ENCODE peak calls at places on chromosomes 1 and 21, in nine cellular contexts. One of them, this sample, is unnamed.

GRCh38 chr1:21537511-21537931 is 28.3 kb downstream of the ALPL start:
- DNase-seq in ureter: no peak
- DNase-seq in T-helper 17 cell: no peak
- DNase-seq in D341Med: no peak
- DNase-seq in body of pancreas: peak
- DNase-seq in KBM-7: no peak
- DNase-seq in ACHN: no peak
- DNase-seq in stimulated activated CD4-positive, alpha-beta T cell treated with anti-CD3 and anti-CD28 coated beads, TNF-alpha, amount 100 ng/mL, for 4 hours: no peak
- DNase-seq in activated CD8-positive, alpha-beta memory T cell treated with anti-CD3 and anti-CD28 coated beads, Interleukin-2, amount 50 U/mL, for 4 hours: no peak
- DNase-seq in this sample: no peak

GRCh38 chr1:157948547-157949152 is 44.8 kb upstream of the KIRREL1 start:
- DNase-seq in body of pancreas: no peak
- DNase-seq in T-helper 17 cell: no peak
- DNase-seq in stimulated activated CD4-positive, alpha-beta T cell treated with anti-CD3 and anti-CD28 coated beads, TNF-alpha, amount 100 ng/mL, for 4 hours: no peak
- DNase-seq in KBM-7: peak
- DNase-seq in activated CD8-positive, alpha-beta memory T cell treated with anti-CD3 and anti-CD28 coated beads, Interleukin-2, amount 50 U/mL, for 4 hours: no peak
- DNase-seq in ACHN: peak
- DNase-seq in ureter: no peak
- DNase-seq in D341Med: peak
- DNase-seq in this sample: no peak

GRCh38 chr21:31108969-31109368 is 70.7 kb upstream of the KRTAP19-8 start:
- DNase-seq in body of pancreas: no peak
- DNase-seq in KBM-7: no peak
- DNase-seq in activated CD8-positive, alpha-beta memory T cell treated with anti-CD3 and anti-CD28 coated beads, Interleukin-2, amount 50 U/mL, for 4 hours: no peak
- DNase-seq in D341Med: no peak
- DNase-seq in ACHN: peak
- DNase-seq in stimulated activated CD4-positive, alpha-beta T cell treated with anti-CD3 and anti-CD28 coated beads, TNF-alpha, amount 100 ng/mL, for 4 hours: no peak
- DNase-seq in ureter: no peak
- DNase-seq in T-helper 17 cell: no peak
- DNase-seq in this sample: no peak

GRCh38 chr1:202274611-202275010 is 67.1 kb downstream of the UBE2T start:
- DNase-seq in activated CD8-positive, alpha-beta memory T cell treated with anti-CD3 and anti-CD28 coated beads, Interleukin-2, amount 50 U/mL, for 4 hours: peak
- DNase-seq in ACHN: peak
- DNase-seq in D341Med: no peak
- DNase-seq in T-helper 17 cell: no peak
- DNase-seq in KBM-7: peak
- DNase-seq in stimulated activated CD4-positive, alpha-beta T cell treated with anti-CD3 and anti-CD28 coated beads, TNF-alpha, amount 100 ng/mL, for 4 hours: no peak
- DNase-seq in body of pancreas: no peak
- DNase-seq in ureter: no peak
- DNase-seq in this sample: no peak

GRCh38 chr1:202858789-202859414 is 30.0 kb downstream of the RABIF start:
- DNase-seq in stimulated activated CD4-positive, alpha-beta T cell treated with anti-CD3 and anti-CD28 coated beads, TNF-alpha, amount 100 ng/mL, for 4 hours: no peak
- DNase-seq in D341Med: no peak
- DNase-seq in ureter: no peak
- DNase-seq in ACHN: no peak
- DNase-seq in activated CD8-positive, alpha-beta memory T cell treated with anti-CD3 and anti-CD28 coated beads, Interleukin-2, amount 50 U/mL, for 4 hours: no peak
- DNase-seq in KBM-7: no peak
- DNase-seq in body of pancreas: no peak
- DNase-seq in T-helper 17 cell: no peak
- DNase-seq in this sample: no peak

GRCh38 chr1:90810006-90810405 is 92.9 kb upstream of the BARHL2 start:
- DNase-seq in T-helper 17 cell: no peak
- DNase-seq in ACHN: no peak
- DNase-seq in ureter: no peak
- DNase-seq in KBM-7: no peak
- DNase-seq in body of pancreas: no peak
- DNase-seq in D341Med: no peak
- DNase-seq in activated CD8-positive, alpha-beta memory T cell treated with anti-CD3 and anti-CD28 coated beads, Interleukin-2, amount 50 U/mL, for 4 hours: no peak
- DNase-seq in stimulated activated CD4-positive, alpha-beta T cell treated with anti-CD3 and anti-CD28 coated beads, TNF-alpha, amount 100 ng/mL, for 4 hours: no peak
- DNase-seq in this sample: no peak

GRCh38 chr1:100383743-100384405 is 31.6 kb downstream of the CDC14A start:
- DNase-seq in activated CD8-positive, alpha-beta memory T cell treated with anti-CD3 and anti-CD28 coated beads, Interleukin-2, amount 50 U/mL, for 4 hours: no peak
- DNase-seq in ureter: no peak
- DNase-seq in T-helper 17 cell: no peak
- DNase-seq in stimulated activated CD4-positive, alpha-beta T cell treated with anti-CD3 and anti-CD28 coated beads, TNF-alpha, amount 100 ng/mL, for 4 hours: no peak
- DNase-seq in ACHN: no peak
- DNase-seq in D341Med: no peak
- DNase-seq in body of pancreas: no peak
- DNase-seq in KBM-7: no peak
- DNase-seq in this sample: no peak

GRCh38 chr1:229204863-229205777 is 65.8 kb upstream of the RAB4A start:
- DNase-seq in ACHN: no peak
- DNase-seq in ureter: no peak
- DNase-seq in D341Med: peak
- DNase-seq in KBM-7: no peak
- DNase-seq in T-helper 17 cell: no peak
- DNase-seq in body of pancreas: no peak
- DNase-seq in stimulated activated CD4-positive, alpha-beta T cell treated with anti-CD3 and anti-CD28 coated beads, TNF-alpha, amount 100 ng/mL, for 4 hours: no peak
- DNase-seq in activated CD8-positive, alpha-beta memory T cell treated with anti-CD3 and anti-CD28 coated beads, Interleukin-2, amount 50 U/mL, for 4 hours: peak
- DNase-seq in this sample: no peak

GRCh38 chr1:236489710-236490377 is 33.9 kb upstream of the LGALS8 start:
- DNase-seq in activated CD8-positive, alpha-beta memory T cell treated with anti-CD3 and anti-CD28 coated beads, Interleukin-2, amount 50 U/mL, for 4 hours: no peak
- DNase-seq in stimulated activated CD4-positive, alpha-beta T cell treated with anti-CD3 and anti-CD28 coated beads, TNF-alpha, amount 100 ng/mL, for 4 hours: no peak
- DNase-seq in ACHN: peak
- DNase-seq in D341Med: peak
- DNase-seq in T-helper 17 cell: no peak
- DNase-seq in body of pancreas: peak
- DNase-seq in KBM-7: peak
- DNase-seq in ureter: no peak
- DNase-seq in this sample: peak

GRCh38 chr1:1763657-1764621 is 14.3 kb downstream of the NADK start:
- DNase-seq in T-helper 17 cell: no peak
- DNase-seq in body of pancreas: peak
- DNase-seq in activated CD8-positive, alpha-beta memory T cell treated with anti-CD3 and anti-CD28 coated beads, Interleukin-2, amount 50 U/mL, for 4 hours: no peak
- DNase-seq in stimulated activated CD4-positive, alpha-beta T cell treated with anti-CD3 and anti-CD28 coated beads, TNF-alpha, amount 100 ng/mL, for 4 hours: no peak
- DNase-seq in KBM-7: peak
- DNase-seq in ACHN: no peak
- DNase-seq in D341Med: peak
- DNase-seq in ureter: peak
- DNase-seq in this sample: no peak

GRCh38 chr1:98099501-98099900 is 178.7 kb upstream of the DPYD start:
- DNase-seq in ACHN: no peak
- DNase-seq in stimulated activated CD4-positive, alpha-beta T cell treated with anti-CD3 and anti-CD28 coated beads, TNF-alpha, amount 100 ng/mL, for 4 hours: no peak
- DNase-seq in KBM-7: no peak
- DNase-seq in body of pancreas: no peak
- DNase-seq in activated CD8-positive, alpha-beta memory T cell treated with anti-CD3 and anti-CD28 coated beads, Interleukin-2, amount 50 U/mL, for 4 hours: no peak
- DNase-seq in ureter: no peak
- DNase-seq in D341Med: no peak
- DNase-seq in T-helper 17 cell: no peak
- DNase-seq in this sample: no peak

GRCh38 chr1:6263716-6264115 is 2.8 kb upstream of the GPR153 start:
- DNase-seq in activated CD8-positive, alpha-beta memory T cell treated with anti-CD3 and anti-CD28 coated beads, Interleukin-2, amount 50 U/mL, for 4 hours: no peak
- DNase-seq in T-helper 17 cell: no peak
- DNase-seq in stimulated activated CD4-positive, alpha-beta T cell treated with anti-CD3 and anti-CD28 coated beads, TNF-alpha, amount 100 ng/mL, for 4 hours: no peak
- DNase-seq in body of pancreas: no peak
- DNase-seq in ureter: no peak
- DNase-seq in ACHN: no peak
- DNase-seq in KBM-7: no peak
- DNase-seq in D341Med: no peak
- DNase-seq in this sample: no peak

GRCh38 chr1:41673355-41673754 is 188.9 kb upstream of the EDN2 start:
- DNase-seq in KBM-7: no peak
- DNase-seq in stimulated activated CD4-positive, alpha-beta T cell treated with anti-CD3 and anti-CD28 coated beads, TNF-alpha, amount 100 ng/mL, for 4 hours: no peak
- DNase-seq in ureter: no peak
- DNase-seq in activated CD8-positive, alpha-beta memory T cell treated with anti-CD3 and anti-CD28 coated beads, Interleukin-2, amount 50 U/mL, for 4 hours: peak
- DNase-seq in body of pancreas: no peak
- DNase-seq in ACHN: no peak
- DNase-seq in D341Med: no peak
- DNase-seq in T-helper 17 cell: no peak
- DNase-seq in this sample: no peak

GRCh38 chr1:1132042-1132927 is 16.4 kb upstream of the C1orf159 start:
- DNase-seq in KBM-7: no peak
- DNase-seq in T-helper 17 cell: no peak
- DNase-seq in ACHN: no peak
- DNase-seq in D341Med: no peak
- DNase-seq in activated CD8-positive, alpha-beta memory T cell treated with anti-CD3 and anti-CD28 coated beads, Interleukin-2, amount 50 U/mL, for 4 hours: no peak
- DNase-seq in body of pancreas: peak
- DNase-seq in ureter: no peak
- DNase-seq in stimulated activated CD4-positive, alpha-beta T cell treated with anti-CD3 and anti-CD28 coated beads, TNF-alpha, amount 100 ng/mL, for 4 hours: no peak
- DNase-seq in this sample: peak

GRCh38 chr1:159188375-159188788 is 16.3 kb upstream of the ACKR1 start:
- DNase-seq in activated CD8-positive, alpha-beta memory T cell treated with anti-CD3 and anti-CD28 coated beads, Interleukin-2, amount 50 U/mL, for 4 hours: no peak
- DNase-seq in D341Med: no peak
- DNase-seq in KBM-7: no peak
- DNase-seq in T-helper 17 cell: no peak
- DNase-seq in stimulated activated CD4-positive, alpha-beta T cell treated with anti-CD3 and anti-CD28 coated beads, TNF-alpha, amount 100 ng/mL, for 4 hours: no peak
- DNase-seq in ACHN: no peak
- DNase-seq in body of pancreas: peak
- DNase-seq in ureter: no peak
- DNase-seq in this sample: no peak

GRCh38 chr21:20004353-20004752 is 993.9 kb upstream of the NCAM2 start:
- DNase-seq in KBM-7: peak
- DNase-seq in ureter: no peak
- DNase-seq in D341Med: peak
- DNase-seq in body of pancreas: no peak
- DNase-seq in T-helper 17 cell: no peak
- DNase-seq in stimulated activated CD4-positive, alpha-beta T cell treated with anti-CD3 and anti-CD28 coated beads, TNF-alpha, amount 100 ng/mL, for 4 hours: no peak
- DNase-seq in activated CD8-positive, alpha-beta memory T cell treated with anti-CD3 and anti-CD28 coated beads, Interleukin-2, amount 50 U/mL, for 4 hours: no peak
- DNase-seq in ACHN: no peak
- DNase-seq in this sample: no peak

GRCh38 chr1:15994081-15994480 is 10.0 kb upstream of the SRARP start:
- DNase-seq in ACHN: no peak
- DNase-seq in ureter: no peak
- DNase-seq in body of pancreas: no peak
- DNase-seq in KBM-7: no peak
- DNase-seq in D341Med: no peak
- DNase-seq in activated CD8-positive, alpha-beta memory T cell treated with anti-CD3 and anti-CD28 coated beads, Interleukin-2, amount 50 U/mL, for 4 hours: no peak
- DNase-seq in stimulated activated CD4-positive, alpha-beta T cell treated with anti-CD3 and anti-CD28 coated beads, TNF-alpha, amount 100 ng/mL, for 4 hours: no peak
- DNase-seq in T-helper 17 cell: no peak
- DNase-seq in this sample: no peak

GRCh38 chr21:34579411-34579810 is 35.5 kb downstream of the RCAN1 start:
- DNase-seq in ACHN: no peak
- DNase-seq in KBM-7: no peak
- DNase-seq in body of pancreas: no peak
- DNase-seq in ureter: no peak
- DNase-seq in T-helper 17 cell: no peak
- DNase-seq in stimulated activated CD4-positive, alpha-beta T cell treated with anti-CD3 and anti-CD28 coated beads, TNF-alpha, amount 100 ng/mL, for 4 hours: no peak
- DNase-seq in D341Med: no peak
- DNase-seq in activated CD8-positive, alpha-beta memory T cell treated with anti-CD3 and anti-CD28 coated beads, Interleukin-2, amount 50 U/mL, for 4 hours: no peak
- DNase-seq in this sample: no peak

GRCh38 chr1:186420311-186420710 is 40.6 kb downstream of the PDC start:
- DNase-seq in KBM-7: no peak
- DNase-seq in T-helper 17 cell: no peak
- DNase-seq in ACHN: no peak
- DNase-seq in stimulated activated CD4-positive, alpha-beta T cell treated with anti-CD3 and anti-CD28 coated beads, TNF-alpha, amount 100 ng/mL, for 4 hours: no peak
- DNase-seq in activated CD8-positive, alpha-beta memory T cell treated with anti-CD3 and anti-CD28 coated beads, Interleukin-2, amount 50 U/mL, for 4 hours: no peak
- DNase-seq in body of pancreas: no peak
- DNase-seq in ureter: no peak
- DNase-seq in D341Med: no peak
- DNase-seq in this sample: no peak

GRCh38 chr1:8089535-8090228 is 63.6 kb upstream of the ERRFI1 start:
- DNase-seq in T-helper 17 cell: no peak
- DNase-seq in activated CD8-positive, alpha-beta memory T cell treated with anti-CD3 and anti-CD28 coated beads, Interleukin-2, amount 50 U/mL, for 4 hours: no peak
- DNase-seq in stimulated activated CD4-positive, alpha-beta T cell treated with anti-CD3 and anti-CD28 coated beads, TNF-alpha, amount 100 ng/mL, for 4 hours: no peak
- DNase-seq in ACHN: peak
- DNase-seq in ureter: no peak
- DNase-seq in D341Med: no peak
- DNase-seq in body of pancreas: no peak
- DNase-seq in KBM-7: no peak
- DNase-seq in this sample: no peak

GRCh38 chr1:209783338-209783737 is 1.0 kb downstream of the C1orf74 start:
- DNase-seq in D341Med: no peak
- DNase-seq in T-helper 17 cell: no peak
- DNase-seq in activated CD8-positive, alpha-beta memory T cell treated with anti-CD3 and anti-CD28 coated beads, Interleukin-2, amount 50 U/mL, for 4 hours: no peak
- DNase-seq in KBM-7: no peak
- DNase-seq in stimulated activated CD4-positive, alpha-beta T cell treated with anti-CD3 and anti-CD28 coated beads, TNF-alpha, amount 100 ng/mL, for 4 hours: no peak
- DNase-seq in ACHN: no peak
- DNase-seq in body of pancreas: no peak
- DNase-seq in ureter: no peak
- DNase-seq in this sample: no peak

GRCh38 chr1:53237638-53238037 is 680 bp downstream of the MAGOH start:
- DNase-seq in activated CD8-positive, alpha-beta memory T cell treated with anti-CD3 and anti-CD28 coated beads, Interleukin-2, amount 50 U/mL, for 4 hours: no peak
- DNase-seq in ACHN: no peak
- DNase-seq in ureter: no peak
- DNase-seq in D341Med: no peak
- DNase-seq in KBM-7: peak
- DNase-seq in stimulated activated CD4-positive, alpha-beta T cell treated with anti-CD3 and anti-CD28 coated beads, TNF-alpha, amount 100 ng/mL, for 4 hours: no peak
- DNase-seq in T-helper 17 cell: no peak
- DNase-seq in body of pancreas: no peak
- DNase-seq in this sample: no peak

GRCh38 chr1:109538827-109539555 is 681 bp upstream of the GPR61 start:
- DNase-seq in D341Med: no peak
- DNase-seq in stimulated activated CD4-positive, alpha-beta T cell treated with anti-CD3 and anti-CD28 coated beads, TNF-alpha, amount 100 ng/mL, for 4 hours: no peak
- DNase-seq in body of pancreas: no peak
- DNase-seq in KBM-7: no peak
- DNase-seq in ureter: no peak
- DNase-seq in ACHN: no peak
- DNase-seq in activated CD8-positive, alpha-beta memory T cell treated with anti-CD3 and anti-CD28 coated beads, Interleukin-2, amount 50 U/mL, for 4 hours: no peak
- DNase-seq in T-helper 17 cell: no peak
- DNase-seq in this sample: no peak

GRCh38 chr1:7617826-7618225 is 153.3 kb upstream of the VAMP3 start:
- DNase-seq in D341Med: no peak
- DNase-seq in stimulated activated CD4-positive, alpha-beta T cell treated with anti-CD3 and anti-CD28 coated beads, TNF-alpha, amount 100 ng/mL, for 4 hours: no peak
- DNase-seq in T-helper 17 cell: no peak
- DNase-seq in ureter: no peak
- DNase-seq in body of pancreas: no peak
- DNase-seq in KBM-7: no peak
- DNase-seq in activated CD8-positive, alpha-beta memory T cell treated with anti-CD3 and anti-CD28 coated beads, Interleukin-2, amount 50 U/mL, for 4 hours: no peak
- DNase-seq in ACHN: no peak
- DNase-seq in this sample: no peak

GRCh38 chr1:28026329-28026728 is 62.1 kb downstream of the EYA3 start:
- DNase-seq in ureter: no peak
- DNase-seq in activated CD8-positive, alpha-beta memory T cell treated with anti-CD3 and anti-CD28 coated beads, Interleukin-2, amount 50 U/mL, for 4 hours: no peak
- DNase-seq in D341Med: no peak
- DNase-seq in KBM-7: no peak
- DNase-seq in stimulated activated CD4-positive, alpha-beta T cell treated with anti-CD3 and anti-CD28 coated beads, TNF-alpha, amount 100 ng/mL, for 4 hours: no peak
- DNase-seq in T-helper 17 cell: no peak
- DNase-seq in body of pancreas: no peak
- DNase-seq in ACHN: no peak
- DNase-seq in this sample: no peak

GRCh38 chr1:54885863-54886723 is 902 bp downstream of the DHCR24 start:
- DNase-seq in T-helper 17 cell: no peak
- DNase-seq in ureter: no peak
- DNase-seq in D341Med: peak
- DNase-seq in ACHN: peak
- DNase-seq in stimulated activated CD4-positive, alpha-beta T cell treated with anti-CD3 and anti-CD28 coated beads, TNF-alpha, amount 100 ng/mL, for 4 hours: no peak
- DNase-seq in activated CD8-positive, alpha-beta memory T cell treated with anti-CD3 and anti-CD28 coated beads, Interleukin-2, amount 50 U/mL, for 4 hours: no peak
- DNase-seq in body of pancreas: peak
- DNase-seq in KBM-7: peak
- DNase-seq in this sample: peak

GRCh38 chr1:197619008-197619640 is 156.2 kb downstream of the DENND1B start:
- DNase-seq in activated CD8-positive, alpha-beta memory T cell treated with anti-CD3 and anti-CD28 coated beads, Interleukin-2, amount 50 U/mL, for 4 hours: no peak
- DNase-seq in body of pancreas: no peak
- DNase-seq in T-helper 17 cell: no peak
- DNase-seq in stimulated activated CD4-positive, alpha-beta T cell treated with anti-CD3 and anti-CD28 coated beads, TNF-alpha, amount 100 ng/mL, for 4 hours: no peak
- DNase-seq in D341Med: no peak
- DNase-seq in ACHN: peak
- DNase-seq in KBM-7: peak
- DNase-seq in ureter: no peak
- DNase-seq in this sample: no peak

GRCh38 chr1:150832597-150832996 is 24.5 kb upstream of the CTSK start:
- DNase-seq in ureter: no peak
- DNase-seq in activated CD8-positive, alpha-beta memory T cell treated with anti-CD3 and anti-CD28 coated beads, Interleukin-2, amount 50 U/mL, for 4 hours: no peak
- DNase-seq in T-helper 17 cell: no peak
- DNase-seq in KBM-7: no peak
- DNase-seq in stimulated activated CD4-positive, alpha-beta T cell treated with anti-CD3 and anti-CD28 coated beads, TNF-alpha, amount 100 ng/mL, for 4 hours: no peak
- DNase-seq in D341Med: no peak
- DNase-seq in body of pancreas: no peak
- DNase-seq in ACHN: no peak
- DNase-seq in this sample: no peak

GRCh38 chr1:109433322-109433721 is 7.1 kb upstream of the PSMA5 start:
- DNase-seq in ureter: no peak
- DNase-seq in ACHN: no peak
- DNase-seq in body of pancreas: no peak
- DNase-seq in T-helper 17 cell: no peak
- DNase-seq in KBM-7: no peak
- DNase-seq in activated CD8-positive, alpha-beta memory T cell treated with anti-CD3 and anti-CD28 coated beads, Interleukin-2, amount 50 U/mL, for 4 hours: no peak
- DNase-seq in D341Med: no peak
- DNase-seq in stimulated activated CD4-positive, alpha-beta T cell treated with anti-CD3 and anti-CD28 coated beads, TNF-alpha, amount 100 ng/mL, for 4 hours: no peak
- DNase-seq in this sample: no peak

GRCh38 chr1:177451191-177451590 is 280.4 kb downstream of the BRINP2 start:
- DNase-seq in ureter: no peak
- DNase-seq in body of pancreas: no peak
- DNase-seq in activated CD8-positive, alpha-beta memory T cell treated with anti-CD3 and anti-CD28 coated beads, Interleukin-2, amount 50 U/mL, for 4 hours: no peak
- DNase-seq in KBM-7: no peak
- DNase-seq in stimulated activated CD4-positive, alpha-beta T cell treated with anti-CD3 and anti-CD28 coated beads, TNF-alpha, amount 100 ng/mL, for 4 hours: no peak
- DNase-seq in ACHN: peak
- DNase-seq in D341Med: no peak
- DNase-seq in T-helper 17 cell: no peak
- DNase-seq in this sample: no peak

GRCh38 chr1:62029704-62030103 is 164.9 kb upstream of the L1TD1 start:
- DNase-seq in activated CD8-positive, alpha-beta memory T cell treated with anti-CD3 and anti-CD28 coated beads, Interleukin-2, amount 50 U/mL, for 4 hours: no peak
- DNase-seq in ureter: no peak
- DNase-seq in body of pancreas: no peak
- DNase-seq in D341Med: no peak
- DNase-seq in stimulated activated CD4-positive, alpha-beta T cell treated with anti-CD3 and anti-CD28 coated beads, TNF-alpha, amount 100 ng/mL, for 4 hours: no peak
- DNase-seq in ACHN: no peak
- DNase-seq in KBM-7: no peak
- DNase-seq in T-helper 17 cell: no peak
- DNase-seq in this sample: no peak

This sample was measured in prostate gland.